ENCODE peak calls at places on chromosomes 11 and 22, in four cellular contexts. U is heart right ventricle, G is cardiac muscle cell, J is prostate gland. B is an unnamed sample. For H3K4me1, the result is how much of the 10 kb centered on the place peaks cover.

GRCh38 chr11:36073411-36074203 is 129.7 kb downstream of the LDLRAD3 start:
- DNase-seq in U (peak), G (peak), J (no peak), B (no peak)

GRCh38 chr11:125376117-125376516 is 119.9 kb downstream of the FEZ1 start:
- DNase-seq in U (peak), G (peak), J (peak), B (peak)

GRCh38 chr11:62433553-62434301 is 14.9 kb downstream of the SCGB1A1 start:
- DNase-seq in U (no peak), G (no peak), J (peak), B (peak)

GRCh38 chr11:69311767-69312385 is 17.9 kb downstream of the MYEOV start:
- DNase-seq in U (no peak), G (peak), J (no peak), B (no peak)

GRCh38 chr22:46452195-46453005 is 85.0 kb downstream of the CELSR1 start:
- DNase-seq in U (no peak), G (no peak), J (peak), B (no peak)

GRCh38 chr22:17471901-17472566 is 91.3 kb upstream of the SLC25A18 start:
- DNase-seq in U (no peak), G (peak), J (no peak), B (no peak)

GRCh38 chr11:124793466-124794278 is 6.5 kb downstream of the MSANTD2 start:
- DNase-seq in U (no peak), G (peak), J (no peak), B (no peak)

GRCh38 chr22:22576244-22576988 is 17.4 kb upstream of the PRAME start:
- DNase-seq in U (peak), G (peak), J (no peak), B (no peak)

GRCh38 chr11:79220171-79220570 is 220.7 kb downstream of the TENM4 start:
- DNase-seq in U (no peak), G (no peak), J (no peak), B (no peak)

GRCh38 chr22:27501191-27501936 is 300.2 kb downstream of the MN1 start:
- DNase-seq in U (no peak), G (no peak), J (no peak), B (no peak)

GRCh38 chr11:126613272-126613671 is 257.8 kb downstream of the ST3GAL4 start:
- DNase-seq in U (no peak), G (no peak), J (no peak), B (no peak)

GRCh38 chr11:130480721-130481140 is 32.3 kb downstream of the ADAMTS15 start:
- DNase-seq in U (no peak), G (peak), J (no peak), B (no peak)

GRCh38 chr11:73931039-73931645 is 19.7 kb upstream of the DNAJB13 start:
- DNase-seq in U (no peak), G (peak), J (no peak), B (no peak)

GRCh38 chr11:11425806-11426205 is 72.8 kb upstream of the CSNK2A3 start:
- DNase-seq in U (no peak), G (no peak), J (no peak), B (no peak)

GRCh38 chr11:120196857-120197253 is 14.0 kb upstream of the OAF start:
- DNase-seq in U (no peak), G (no peak), J (no peak), B (no peak)

GRCh38 chr11:58958500-58958899 is 19.2 kb downstream of the GLYATL1 start:
- DNase-seq in U (no peak), G (peak), J (no peak), B (no peak)

GRCh38 chr22:46085831-46086576 is 64.3 kb upstream of the PPARA start:
- DNase-seq in U (peak), G (peak), J (peak), B (peak)

GRCh38 chr22:43305806-43306205 is 37.4 kb downstream of the SCUBE1 start:
- DNase-seq in U (peak), G (no peak), J (no peak), B (no peak)

GRCh38 chr11:1148752-1149180 is 9.0 kb upstream of the MUC5AC start:
- DNase-seq in U (no peak), G (no peak), J (no peak), B (peak)

GRCh38 chr11:61010466-61011238 is 39.2 kb downstream of the CD6 start:
- DNase-seq in U (no peak), G (no peak), J (no peak), B (no peak)

GRCh38 chr22:30159561-30160353 is 79.5 kb downstream of the HORMAD2 start:
- DNase-seq in U (no peak), G (peak), J (peak), B (no peak)

GRCh38 chr11:250740-251299 is 14.0 kb downstream of the PSMD13 start:
- DNase-seq in U (peak), G (peak), J (peak), B (peak)

GRCh38 chr11:67464411-67465189 is 4.5 kb downstream of the TMEM134 start:
- DNase-seq in U (peak), G (peak), J (peak), B (peak)

GRCh38 chr11:78325274-78325781 is 92.3 kb downstream of the GAB2 start:
- DNase-seq in U (no peak), G (no peak), J (no peak), B (no peak)

GRCh38 chr22:37703906-37704305 is 7.1 kb downstream of the TRIOBP start:
- DNase-seq in U (no peak), G (no peak), J (no peak), B (no peak)

GRCh38 chr22:19463491-19464469 is 15.2 kb downstream of the UFD1 start:
- DNase-seq in U (peak), G (no peak), J (no peak), B (no peak)

GRCh38 chr11:67351275-67352005 is 1.9 kb downstream of the POLD4 start:
- DNase-seq in U (peak), G (peak), J (peak), B (peak)

GRCh38 chr11:35065566-35065965 is 73.4 kb upstream of the CD44 start:
- DNase-seq in U (no peak), G (no peak), J (no peak), B (no peak)

GRCh38 chr11:3165152-3165705 is at the start of gene OSBPL5:
- DNase-seq in U (peak), G (peak), J (peak), B (peak)

GRCh38 chr22:46737976-46738641 is at the start of gene CERK:
- DNase-seq in U (peak), G (peak), J (peak), B (peak)

GRCh38 chr11:14644396-14645246 is 1.0 kb downstream of the PDE3B start:
- DNase-seq in U (peak), G (peak), J (peak), B (peak)

GRCh38 chr11:69888671-69889076 is 69.5 kb upstream of the FGF3 start:
- DNase-seq in U (peak), G (peak), J (peak), B (no peak)

GRCh38 chr11:65386307-65387081 is at the start of gene FRMD8:
- DNase-seq in U (peak), G (peak), J (peak), B (peak)

GRCh38 chr11:99670268-99670667 is 649.5 kb downstream of the CNTN5 start:
- DNase-seq in U (no peak), G (no peak), J (no peak), B (no peak)

GRCh38 chr22:36299295-36299694 is 46.4 kb downstream of the APOL1 start:
- DNase-seq in U (no peak), G (no peak), J (no peak), B (no peak)

DNA sequence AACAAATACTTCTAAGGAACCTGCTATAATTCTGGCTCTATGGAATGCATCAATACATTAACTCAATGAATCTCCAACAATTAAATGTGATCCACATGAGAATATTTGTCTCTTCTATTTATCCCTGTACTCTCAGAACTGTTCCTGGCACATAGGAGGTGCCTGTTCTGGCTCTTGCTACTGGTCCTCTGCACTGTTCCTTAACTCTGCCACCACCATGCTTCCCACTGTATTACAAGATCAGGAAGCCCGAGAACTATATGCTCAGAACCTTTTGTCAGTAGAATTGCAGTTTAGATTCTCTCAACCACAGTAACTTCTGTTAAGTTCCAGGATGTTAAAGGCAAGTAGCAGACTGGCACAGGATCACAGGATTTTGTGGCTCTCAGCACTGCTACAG is 376.3 kb upstream of the CCDC90B start:
- DNase-seq in U (no peak), G (no peak), J (no peak), B (no peak)
- TF ChIP-seq CTCF in U (no peak), G (no peak), J (no peak), B (no peak)

DNA sequence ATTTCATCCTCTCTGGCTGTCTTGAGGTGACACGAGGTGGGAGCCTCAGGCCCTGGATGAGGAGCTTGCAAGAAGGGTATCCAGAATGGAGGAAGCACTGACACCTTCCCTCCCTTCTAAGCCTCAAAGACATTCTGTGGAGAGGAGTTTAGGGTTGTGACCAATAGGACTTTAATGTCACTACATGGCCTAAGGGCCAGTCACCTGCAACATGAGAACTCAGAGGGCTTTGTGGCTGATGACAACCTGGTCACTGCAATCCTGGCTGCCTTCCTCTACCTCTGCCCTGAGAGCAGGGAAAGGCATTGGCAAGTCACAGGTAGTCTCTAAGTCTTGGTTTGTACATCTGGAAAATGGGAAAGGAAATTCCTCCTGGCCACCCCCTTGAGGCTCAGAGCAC is 33.7 kb downstream of the PISD start:
- DNase-seq in U (no peak), G (no peak), J (no peak), B (no peak)
- H3K4me1 ChIP-seq in U (under half), G (under half), J (under half), B (under half)

GRCh38 chr22:49964493-49965290 is 4.1 kb downstream of the PIM3 start:
- DNase-seq in U (peak), G (no peak), J (no peak), B (peak)

GRCh38 chr22:49967333-49968241 is 7.0 kb downstream of the PIM3 start:
- DNase-seq in U (peak), G (peak), J (peak), B (peak)

GRCh38 chr22:49966716-49967332 is 6.3 kb downstream of the PIM3 start:
- DNase-seq in U (peak), G (peak), J (no peak), B (peak)

GRCh38 chr22:49965291-49966040 is 4.9 kb downstream of the PIM3 start:
- DNase-seq in U (peak), G (no peak), J (no peak), B (peak)

GRCh38 chr22:49966041-49966715 is 5.6 kb downstream of the PIM3 start:
- DNase-seq in U (peak), G (no peak), J (no peak), B (no peak)
- H3K4me3 ChIP-seq in U (no peak), G (no peak), J (no peak), B (no peak)

GRCh38 chr22:32951807-32952153 is 106.4 kb downstream of the SYN3 start:
- DNase-seq in U (peak), G (peak), J (no peak), B (peak)

GRCh38 chr22:32950366-32950765 is 107.8 kb downstream of the SYN3 start:
- DNase-seq in U (no peak), G (peak), J (no peak), B (no peak)

GRCh38 chr22:32949719-32950118 is 108.5 kb downstream of the SYN3 start:
- DNase-seq in U (no peak), G (peak), J (no peak), B (no peak)

GRCh38 chr22:32947581-32947980 is 110.6 kb downstream of the SYN3 start:
- DNase-seq in U (no peak), G (no peak), J (no peak), B (no peak)

DNA sequence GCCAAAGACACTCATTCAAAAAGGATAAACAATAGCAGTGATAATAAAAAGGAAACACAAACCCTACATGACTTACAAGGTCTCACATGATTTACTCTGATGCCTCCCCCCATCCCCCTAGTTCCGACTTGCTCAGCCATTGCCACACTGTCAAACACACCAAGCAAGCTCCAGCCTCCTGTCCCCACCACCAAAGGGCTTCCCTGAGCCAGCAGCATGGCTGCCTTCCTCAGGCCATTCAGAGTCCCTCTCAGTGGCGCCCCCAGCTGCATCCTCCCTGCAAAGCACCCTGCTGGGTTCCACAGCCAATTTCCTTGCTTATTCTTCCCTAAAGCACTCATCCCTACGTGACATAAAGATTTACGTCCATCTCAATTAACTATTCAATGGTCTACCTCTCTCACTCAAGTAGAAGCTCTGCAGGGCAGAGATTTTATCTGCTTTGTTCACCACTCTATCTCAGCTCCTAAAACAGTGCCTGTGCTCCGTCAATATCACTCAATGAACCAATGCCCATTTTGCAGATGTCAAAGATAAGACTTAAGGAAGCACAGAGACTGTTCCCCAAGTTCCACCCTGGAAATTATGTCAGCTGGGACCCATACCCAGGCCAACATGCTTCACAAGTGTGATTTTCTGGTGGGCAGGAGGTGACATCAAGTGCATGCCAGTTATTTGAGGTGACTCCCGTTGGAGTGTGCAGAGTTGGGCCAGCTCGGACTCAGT is 106.9 kb downstream of the SYN3 start:
- DNase-seq in U (peak), G (peak), J (no peak), B (no peak)
- TF ChIP-seq CTCF in U (peak), G (peak), J (no peak), B (no peak)

B was measured in tibial artery.